ENCODE peak calls at places on chromosomes 5 and 9, in six cellular contexts. O, G, P, F, Z and U are unnamed samples.

GRCh38 chr5:40552981-40553380 is 126.7 kb upstream of the PTGER4 start:
- DNase-seq in O (no peak), G (no peak), P (no peak), F (peak), Z (no peak), U (no peak)

GRCh38 chr5:169923988-169924387 is 56.3 kb downstream of the INSYN2B start:
- DNase-seq in O (no peak), G (no peak), P (no peak), F (no peak), Z (no peak), U (no peak)

GRCh38 chr9:106893088-106893487 is 30.1 kb downstream of the ZNF462 start:
- DNase-seq in O (no peak), G (no peak), P (no peak), F (peak), Z (peak), U (no peak)

GRCh38 chr5:149834246-149834855 is 104.2 kb downstream of the PPARGC1B start:
- DNase-seq in O (peak), G (peak), P (peak), F (peak), Z (peak), U (peak)

GRCh38 chr5:112366987-112367386 is 52.1 kb downstream of the EPB41L4A start:
- DNase-seq in O (no peak), G (no peak), P (no peak), F (no peak), Z (peak), U (no peak)

GRCh38 chr9:121499427-121500164 is at the start of gene GGTA1:
- DNase-seq in O (peak), G (no peak), P (peak), F (peak), Z (peak), U (no peak)

GRCh38 chr9:80571953-80572352 is 1000.2 kb downstream of the TLE4 start:
- DNase-seq in O (no peak), G (no peak), P (no peak), F (no peak), Z (no peak), U (no peak)

GRCh38 chr5:181221105-181221791 is 1.8 kb upstream of the TRIM41 start:
- DNase-seq in O (no peak), G (no peak), P (peak), F (no peak), Z (no peak), U (no peak)

GRCh38 chr9:76200315-76200714 is 193.9 kb downstream of the RFK start:
- DNase-seq in O (no peak), G (no peak), P (no peak), F (no peak), Z (no peak), U (no peak)

GRCh38 chr5:9519537-9519936 is 26.3 kb downstream of the SEMA5A start:
- DNase-seq in O (peak), G (peak), P (peak), F (no peak), Z (no peak), U (no peak)

GRCh38 chr5:154118832-154119442 is 71.6 kb upstream of the GALNT10 start:
- DNase-seq in O (peak), G (no peak), P (no peak), F (peak), Z (peak), U (no peak)

GRCh38 chr5:175015028-175015427 is 290.6 kb downstream of the MSX2 start:
- DNase-seq in O (no peak), G (no peak), P (no peak), F (no peak), Z (no peak), U (no peak)

GRCh38 chr5:98031496-98031895 is 742.0 kb upstream of the RGMB start:
- DNase-seq in O (no peak), G (no peak), P (no peak), F (no peak), Z (no peak), U (no peak)